ENCODE peak calls at places on chromosomes 4 and X, in nine cellular contexts. C is GM23248, M is PC-3, R is HCT116, E is fibroblast of lung, Z is HepG2, B is astrocyte, I is SK-N-MC, L is GM23338. T is an unnamed sample.

GRCh38 chr4:81405900-81406401 is 65.8 kb downstream of the RASGEF1B start:
- DNase-seq in M (peak; percentile 69), B (peak; percentile 45), E (peak; percentile 59), C (peak; percentile 89), Z (peak; percentile 81), L (peak; percentile 88), I (peak; percentile 93), R (peak; percentile 68), T (peak; percentile 72)

GRCh38 chrX:373641-374471 is 12.9 kb downstream of the PPP2R3B start:
- DNase-seq in E (peak; percentile 56), I (no peak), L (peak; percentile 83), C (peak; percentile 55), Z (peak; percentile 27), B (peak; percentile 42), M (no peak), R (no peak), T (peak; percentile 58)

GRCh38 chrX:63754860-63755579 is 30.0 kb downstream of the ARHGEF9 start:
- DNase-seq in I (peak; percentile 50), Z (peak; percentile 61), C (peak; percentile 95), E (peak; percentile 95), M (peak; percentile 90), B (peak; percentile 89), R (peak; percentile 76), L (peak; percentile 91), T (peak; percentile 96)

GRCh38 chr4:32172086-32172485 is 1451.9 kb downstream of the PCDH7 start:
- DNase-seq in I (no peak), C (no peak), Z (no peak), R (no peak), L (no peak), M (peak; percentile 29), B (no peak), E (peak; percentile 12), T (no peak)

GRCh38 chr4:57764840-57765239 is 654.7 kb upstream of the IGFBP7 start:
- DNase-seq in B (no peak), M (no peak), I (no peak), L (no peak), R (no peak), C (no peak), E (no peak), Z (no peak), T (no peak)

GRCh38 chrX:34528081-34528480 is 129.0 kb downstream of the TMEM47 start:
- DNase-seq in Z (no peak), R (no peak), C (no peak), B (no peak), I (no peak), E (no peak), M (no peak), L (no peak), T (peak; percentile 24)

GRCh38 chr4:156771171-156771837 is 200.3 kb downstream of the PDGFC start:
- DNase-seq in R (peak; percentile 51), L (peak; percentile 54), Z (peak; percentile 36), I (no peak), M (peak; percentile 85), E (peak; percentile 87), B (peak; percentile 82), C (peak; percentile 79), T (peak; percentile 88)

GRCh38 chr4:158644755-158645154 is 26.9 kb downstream of the C4orf46 start:
- DNase-seq in M (no peak), I (no peak), L (no peak), B (no peak), C (peak; percentile 19), Z (no peak), R (no peak), E (no peak), T (no peak)

GRCh38 chrX:49172280-49172780 is 632 bp downstream of the PLP2 start:
- DNase-seq in E (peak; percentile 42), R (no peak), M (peak; percentile 64), B (peak; percentile 10), I (no peak), Z (no peak), L (peak; percentile 57), C (peak; percentile 80), T (peak; percentile 21)

GRCh38 chrX:133151320-133151719 is 54.4 kb upstream of the USP26 start:
- DNase-seq in I (no peak), B (no peak), C (peak; percentile 14), M (peak; percentile 70), R (no peak), Z (peak; percentile 8), L (no peak), E (no peak), T (no peak)

GRCh38 chr4:167109859-167110258 is 124.4 kb downstream of the SPOCK3 start:
- DNase-seq in I (no peak), L (no peak), M (no peak), E (no peak), B (no peak), C (no peak), Z (no peak), R (no peak), T (no peak)

GRCh38 chr4:88659890-88660208 is 37.8 kb downstream of the NAP1L5 start:
- DNase-seq in R (no peak), L (no peak), I (no peak), E (no peak), M (no peak), C (no peak), Z (peak; percentile 25), B (no peak), T (no peak)

GRCh38 chr4:101678180-101678579 is 112.3 kb upstream of the BANK1 start:
- DNase-seq in R (no peak), C (peak; percentile 62), I (no peak), L (no peak), E (peak; percentile 17), M (peak; percentile 51), B (no peak), Z (no peak), T (no peak)

GRCh38 chr4:79341893-79342653 is 16.2 kb upstream of the NAA11 start:
- DNase-seq in R (no peak), I (no peak), M (no peak), L (no peak), B (no peak), E (no peak), C (no peak), Z (no peak), T (no peak)

GRCh38 chr4:76607266-76607799 is 172.3 kb downstream of the SHROOM3 start:
- DNase-seq in I (no peak), Z (no peak), B (peak; percentile 73), M (no peak), C (peak; percentile 55), E (peak; percentile 79), L (peak; percentile 53), R (no peak), T (no peak)

GRCh38 chrX:104270916-104271512 is 16.3 kb upstream of the ESX1 start:
- DNase-seq in Z (peak; percentile 1), B (peak; percentile 4), C (peak; percentile 55), I (peak; percentile 8), R (peak; percentile 50), E (no peak), L (peak; percentile 69), M (peak; percentile 82), T (peak; percentile 62)

GRCh38 chrX:40272141-40272540 is 174.4 kb upstream of the BCOR start:
- DNase-seq in C (peak; percentile 8), R (no peak), M (no peak), Z (no peak), B (peak; percentile 14), L (no peak), I (no peak), E (peak; percentile 27), T (no peak)

DNA sequence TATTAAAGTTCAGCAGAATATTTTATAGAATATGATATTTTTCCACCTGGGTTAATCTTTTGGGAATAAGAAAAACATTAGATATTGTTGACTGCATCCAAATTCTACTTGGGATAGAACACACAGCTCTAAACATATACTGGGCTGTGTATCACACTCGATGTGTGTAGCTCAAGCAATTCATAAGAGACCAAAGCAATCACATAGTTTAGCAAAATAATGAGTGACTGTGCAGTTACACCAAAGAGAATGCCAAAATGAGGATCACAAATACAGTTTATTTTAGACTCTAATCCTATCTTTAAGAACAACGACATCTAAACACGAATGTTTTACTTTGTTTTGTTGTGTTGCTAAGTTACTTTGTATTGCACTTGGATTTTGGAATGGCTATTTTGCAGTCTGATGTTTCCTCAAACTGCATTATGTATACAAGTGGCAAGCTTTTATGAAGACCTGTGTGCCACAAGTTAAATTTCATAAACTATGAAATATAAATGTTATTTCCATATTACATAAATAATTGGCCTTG is 101.1 kb downstream of the CBR4 start:
- DNase-seq in M (no peak), R (no peak), L (no peak), B (no peak), E (no peak), C (peak; percentile 39), Z (no peak), I (no peak), T (no peak)
- H3K36me3 ChIP-seq in M (peaks cover 12% of the 10 kb centered on the region), R (peaks cover 31% of the 10 kb centered on the region), L (no peaks in the 10 kb centered on the region), B (peaks cover 63% of the 10 kb centered on the region), E (peaks cover 8% of the 10 kb centered on the region), C (peaks cover 16% of the 10 kb centered on the region), Z (no peaks in the 10 kb centered on the region), I (peaks cover 13% of the 10 kb centered on the region), T (peaks cover 8% of the 10 kb centered on the region)

GRCh38 chrX:114584983-114585842 is 1.3 kb downstream of the HTR2C start:
- DNase-seq in E (no peak), M (no peak), B (no peak), R (no peak), Z (no peak), I (no peak), C (no peak), L (peak; percentile 29), T (no peak)
- TF ChIP-seq EZH2 in E (no peak), M (no peak), B (no peak), R (no peak), Z (no peak), I (peak; percentile 88), C (peak; percentile 44), L (no peak), T (peak; percentile 10)

DNA sequence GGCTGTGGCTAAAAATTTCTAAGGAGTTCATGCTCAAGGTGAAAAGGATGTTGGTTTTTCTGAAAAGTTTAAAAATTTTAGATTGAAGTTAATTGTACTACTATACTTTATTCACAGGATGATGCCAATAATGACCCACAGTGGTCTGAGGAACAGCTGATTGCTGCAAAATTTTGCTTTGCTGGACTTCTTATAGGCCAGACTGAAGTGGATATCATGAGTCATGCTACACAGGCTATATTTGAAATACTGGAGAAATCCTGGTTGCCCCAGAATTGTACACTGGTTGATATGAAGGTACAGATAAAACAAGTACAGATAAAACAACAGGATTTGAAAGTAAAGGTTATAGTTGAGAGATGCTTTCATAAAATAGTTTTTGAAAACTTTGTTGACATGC is 12.2 kb downstream of the PAICS start:
- DNase-seq in R (no peak), E (peak; percentile 25), Z (no peak), C (peak; percentile 16), L (no peak), B (no peak), M (no peak), I (no peak), T (no peak)
- H3K36me3 ChIP-seq in R (peaks cover 49% of the 10 kb centered on the region), E (peaks cover 1% of the 10 kb centered on the region), Z (peaks cover 59% of the 10 kb centered on the region), C (peaks cover 80% of the 10 kb centered on the region), L (peaks cover 98% of the 10 kb centered on the region), B (peaks cover 21% of the 10 kb centered on the region), M (peaks cover 86% of the 10 kb centered on the region), I (peaks cover 100% of the 10 kb centered on the region), T (peaks cover 16% of the 10 kb centered on the region)

DNA sequence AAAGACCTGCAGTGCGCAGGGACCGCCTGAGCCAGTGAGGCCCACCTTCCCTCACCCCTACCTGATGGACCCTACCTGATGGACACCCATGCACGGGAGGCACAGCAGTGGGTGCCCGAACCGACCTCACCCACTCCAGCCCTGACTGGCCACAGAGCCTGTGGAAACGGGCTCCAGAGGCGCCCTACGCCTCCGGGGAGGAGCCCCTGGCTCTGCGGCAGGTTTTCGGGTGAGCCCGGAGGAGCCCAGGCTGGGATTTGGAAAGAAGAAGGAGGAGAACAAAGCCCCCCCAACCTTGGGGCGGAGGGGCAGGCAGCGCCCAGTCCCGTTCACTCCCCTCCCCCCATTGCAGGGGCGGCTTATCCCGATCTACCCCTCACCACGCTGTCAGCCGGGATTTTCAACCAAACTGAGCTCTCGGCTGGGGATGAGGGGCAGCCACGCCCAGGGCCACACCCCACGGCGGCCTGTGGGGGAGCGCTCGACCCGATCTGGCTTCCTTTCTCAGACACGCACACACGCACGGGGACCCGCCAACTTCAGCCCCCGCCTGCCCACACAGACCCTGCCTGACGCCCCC is 675 bp downstream of the L1CAM start:
- DNase-seq in M (no peak), I (no peak), E (no peak), R (no peak), Z (no peak), L (no peak), C (no peak), B (no peak), T (no peak)
- TF ChIP-seq EZH2 in M (no peak), I (no peak), E (peak; percentile 73), R (no peak), Z (no peak), L (no peak), C (peak; percentile 47), B (peak; percentile 77), T (peak; percentile 90)